ENCODE peak calls at places on chromosome 20, in six cellular contexts. Q is endodermal cell, Z is ascending aorta, O is lower lobe of right lung, P is pancreas, D is RWPE1. F is an unnamed sample.

GRCh38 chr20:45311589-45312211 is 3.6 kb upstream of the MATN4 start:
- DNase-seq in Q (peak; percentile 94), Z (no peak), O (peak; percentile 83), P (peak; percentile 84), D (peak; percentile 79), F (peak; percentile 72)

GRCh38 chr20:1783245-1783644 is 112.0 kb upstream of the SIRPA start:
- DNase-seq in Q (no peak), Z (no peak), O (no peak), P (no peak), D (no peak), F (no peak)

GRCh38 chr20:44173116-44173515 is 13.9 kb downstream of the JPH2 start:
- DNase-seq in Q (no peak), Z (peak; percentile 9), O (no peak), P (no peak), D (no peak), F (no peak)

GRCh38 chr20:38875170-38875993 is 50.8 kb upstream of the FAM83D start:
- DNase-seq in Q (no peak), Z (no peak), O (no peak), P (no peak), D (no peak), F (no peak)

GRCh38 chr20:47748851-47749250 is 36.4 kb downstream of the SULF2 start:
- DNase-seq in Q (no peak), Z (no peak), O (no peak), P (no peak), D (no peak), F (no peak)

GRCh38 chr20:7742479-7742878 is 197.8 kb downstream of the HAO1 start:
- DNase-seq in Q (no peak), Z (no peak), O (no peak), P (peak; percentile 31), D (peak; percentile 56), F (no peak)

GRCh38 chr20:33568378-33569289 is 78.7 kb downstream of the CBFA2T2 start:
- DNase-seq in Q (peak; percentile 87), Z (no peak), O (no peak), P (no peak), D (no peak), F (no peak)

GRCh38 chr20:62337558-62338293 is 29.4 kb downstream of the LAMA5 start:
- DNase-seq in Q (no peak), Z (no peak), O (no peak), P (no peak), D (no peak), F (peak; percentile 14)

GRCh38 chr20:16942702-16943101 is 194.5 kb downstream of the OTOR start:
- DNase-seq in Q (no peak), Z (no peak), O (no peak), P (no peak), D (no peak), F (no peak)

GRCh38 chr20:60785817-60786216 is 466.2 kb upstream of the CDH4 start:
- DNase-seq in Q (no peak), Z (no peak), O (no peak), P (no peak), D (no peak), F (no peak)

GRCh38 chr20:51628533-51629398 is 86.2 kb upstream of the NFATC2 start:
- DNase-seq in Q (no peak), Z (no peak), O (no peak), P (no peak), D (no peak), F (no peak)

GRCh38 chr20:13670160-13670559 is 31.4 kb upstream of the TASP1 start:
- DNase-seq in Q (no peak), Z (no peak), O (no peak), P (no peak), D (no peak), F (no peak)

GRCh38 chr20:20411382-20411781 is 43.5 kb downstream of the INSM1 start:
- DNase-seq in Q (no peak), Z (no peak), O (no peak), P (no peak), D (no peak), F (no peak)

DNA sequence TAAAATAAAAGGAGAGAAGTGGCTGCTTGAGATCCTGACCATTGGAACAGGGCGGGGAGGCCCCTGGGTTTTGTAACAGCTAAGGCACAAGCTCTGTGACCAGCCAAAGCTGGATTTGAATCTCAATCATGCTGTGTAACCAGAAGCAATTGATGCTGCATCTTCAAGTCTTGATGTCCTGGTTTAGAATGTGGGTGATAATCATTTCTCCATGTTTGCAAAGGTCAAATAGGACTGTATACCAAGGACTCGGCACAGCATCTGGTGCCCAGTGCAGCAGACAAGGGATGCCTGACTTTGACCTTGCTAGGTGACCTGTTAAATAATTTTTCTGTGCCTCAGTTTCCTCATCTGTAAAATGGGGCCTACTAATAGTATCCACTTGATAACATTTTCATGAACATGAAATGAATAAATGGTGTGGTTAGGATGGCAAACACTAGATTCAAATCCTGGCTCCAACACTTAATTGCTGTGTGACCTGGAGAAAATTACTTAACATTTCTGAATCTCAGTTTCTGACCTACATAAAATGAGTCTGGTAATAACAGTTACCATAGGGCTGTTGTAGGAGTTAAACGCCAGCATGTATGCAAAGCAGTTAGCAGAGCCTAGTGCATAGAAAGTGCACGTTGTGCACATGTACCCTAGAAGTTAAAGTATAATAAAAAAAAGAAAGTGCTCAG is 46.3 kb upstream of the BCAS1 start:
- DNase-seq in Q (no peak), Z (no peak), O (no peak), P (no peak), D (no peak), F (no peak)
- H3K27ac ChIP-seq in Q (no peak overlapping the region), Z (no peak overlapping the region), O (no peak overlapping the region), P (no peak overlapping the region), D (peak overlapping the region; percentile 86), F (peak overlapping the region; percentile 59)

DNA sequence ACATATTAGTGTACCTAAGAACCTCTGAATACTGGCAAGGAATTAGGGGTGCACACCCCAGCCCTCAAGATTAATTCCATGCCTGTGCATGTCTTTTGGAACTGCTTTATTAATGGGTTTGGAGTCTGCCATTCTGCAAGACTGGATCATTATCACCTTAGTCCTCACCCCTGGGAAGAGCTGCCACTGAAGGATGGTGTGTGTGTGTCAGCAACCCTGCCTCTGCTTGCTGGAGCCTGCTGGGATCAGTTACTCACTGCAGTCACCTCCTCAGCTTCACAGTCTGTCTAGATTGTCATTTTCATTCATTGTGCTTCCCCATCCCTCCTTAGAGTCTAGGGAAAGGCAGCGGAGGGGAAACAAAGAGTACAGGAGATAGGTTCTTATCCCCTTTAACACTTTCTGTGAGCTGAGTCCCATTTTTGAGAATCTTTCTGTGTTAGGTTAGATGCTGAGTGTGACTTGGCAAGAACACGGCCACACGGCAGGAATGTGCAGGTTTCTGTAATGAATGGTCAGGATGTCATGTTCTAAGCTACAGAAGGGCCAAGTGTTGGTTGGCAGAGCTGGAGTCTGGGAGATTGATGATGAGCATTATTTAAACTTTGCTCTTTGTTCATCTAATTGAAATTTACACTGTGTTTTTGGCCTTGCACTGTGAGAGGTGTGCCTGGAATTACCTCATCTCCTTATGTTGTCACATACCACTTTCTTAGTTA is 21.1 kb downstream of the GHRH start:
- DNase-seq in Q (no peak), Z (no peak), O (no peak), P (no peak), D (no peak), F (no peak)
- H3K27ac ChIP-seq in Q (peak overlapping the region; percentile 50), Z (no peak overlapping the region), O (no peak overlapping the region), P (no peak overlapping the region), D (no peak overlapping the region), F (no peak overlapping the region)

DNA sequence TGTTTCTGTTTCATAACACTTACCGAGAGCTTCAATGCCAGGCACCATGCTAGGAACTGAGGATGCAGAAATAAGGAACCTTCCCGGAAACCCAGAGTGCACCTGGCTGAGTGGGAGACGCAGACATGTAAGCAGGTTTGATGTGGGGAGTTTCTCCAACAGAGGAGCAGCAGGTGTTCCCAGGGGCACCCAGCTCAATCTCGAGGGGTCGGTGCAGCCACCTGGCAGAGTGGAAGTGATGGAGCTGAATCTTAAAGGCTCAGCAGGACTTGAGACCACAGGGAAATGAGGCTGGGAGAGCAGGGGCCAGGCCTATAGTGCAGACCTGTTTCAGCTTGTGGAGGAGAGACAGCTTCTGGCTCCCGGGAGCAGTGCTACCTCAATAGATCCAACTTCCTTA is 27.9 kb upstream of the SRC start:
- DNase-seq in Q (no peak), Z (no peak), O (no peak), P (no peak), D (no peak), F (no peak)
- H3K27ac ChIP-seq in Q (peak overlapping the region; percentile 87), Z (no peak overlapping the region), O (no peak overlapping the region), P (no peak overlapping the region), D (peak overlapping the region; percentile 51), F (no peak overlapping the region)

GRCh38 chr20:59405819-59406218 is 105.4 kb downstream of the EDN3 start:
- DNase-seq in Q (no peak), Z (no peak), O (no peak), P (no peak), D (no peak), F (no peak)
- H3K27ac ChIP-seq in Q (no peak overlapping the region), Z (no peak overlapping the region), O (no peak overlapping the region), P (no peak overlapping the region), D (no peak overlapping the region), F (no peak overlapping the region)

F was measured in right lobe of liver.